ENCODE peak calls at places on chromosomes 4 and X, in ten cellular contexts. F is lung, X is AG09309, U is stomach, C is nephron progenitor cell, P is endothelial cell, D is Peyer's patch, G is fibroblast of lung, O is left ventricle myocardium inferior, L is mesothelial cell of epicardium. S is an unnamed sample.

GRCh38 chrX:22310779-22311178 is 38.1 kb downstream of the CBLL2 start:
- DNase-seq in F (no peak), X (no peak), U (no peak), C (no peak), P (no peak), D (no peak), G (peak; percentile 88), O (no peak), L (no peak), S (no peak)

GRCh38 chr4:177282284-177282683 is 27.4 kb upstream of the NEIL3 start:
- DNase-seq in F (no peak), X (no peak), U (no peak), C (no peak), P (no peak), D (no peak), G (no peak), O (no peak), L (no peak), S (no peak)

GRCh38 chrX:346034-346813 is 27.6 kb upstream of the GTPBP6 start:
- DNase-seq in F (no peak), X (no peak), U (no peak), C (no peak), P (no peak), D (no peak), G (no peak), O (peak; percentile 12), L (no peak), S (peak; percentile 12)

GRCh38 chrX:41457618-41458192 is 10.6 kb downstream of the NYX start:
- DNase-seq in F (no peak), X (no peak), U (no peak), C (no peak), P (no peak), D (no peak), G (peak; percentile 25), O (no peak), L (no peak), S (no peak)

GRCh38 chr4:164725066-164725465 is 28.9 kb upstream of the SMIM31 start:
- DNase-seq in F (no peak), X (no peak), U (no peak), C (no peak), P (no peak), D (no peak), G (no peak), O (no peak), L (no peak), S (no peak)

GRCh38 chr4:180811556-180811955 is 1431.6 kb upstream of the TENM3 start:
- DNase-seq in F (no peak), X (no peak), U (no peak), C (no peak), P (no peak), D (no peak), G (no peak), O (no peak), L (no peak), S (no peak)

GRCh38 chrX:130097507-130098201 is 12.6 kb downstream of the ELF4 start:
- DNase-seq in F (no peak), X (no peak), U (peak; percentile 53), C (no peak), P (peak; percentile 27), D (peak; percentile 71), G (no peak), O (no peak), L (peak; percentile 40), S (no peak)

GRCh38 chr4:11259837-11260236 is 168.9 kb downstream of the HS3ST1 start:
- DNase-seq in F (no peak), X (no peak), U (no peak), C (no peak), P (no peak), D (no peak), G (no peak), O (no peak), L (no peak), S (no peak)

GRCh38 chrX:65451663-65452062 is 82.9 kb downstream of the LAS1L start:
- DNase-seq in F (no peak), X (no peak), U (no peak), C (peak; percentile 10), P (peak; percentile 31), D (no peak), G (peak; percentile 3), O (no peak), L (no peak), S (no peak)

GRCh38 chr4:2948895-2949781 is 14.1 kb downstream of the NOP14 start:
- DNase-seq in F (no peak), X (no peak), U (peak; percentile 62), C (no peak), P (peak; percentile 45), D (peak; percentile 70), G (no peak), O (no peak), L (no peak), S (no peak)

GRCh38 chrX:11629593-11630211 is 36.0 kb downstream of the ARHGAP6 start:
- DNase-seq in F (no peak), X (peak; percentile 25), U (no peak), C (no peak), P (no peak), D (no peak), G (peak; percentile 92), O (peak; percentile 19), L (no peak), S (no peak)

GRCh38 chr4:68346461-68346860 is 3.4 kb downstream of the YTHDC1 start:
- DNase-seq in F (no peak), X (no peak), U (no peak), C (no peak), P (no peak), D (no peak), G (no peak), O (no peak), L (no peak), S (no peak)

GRCh38 chr4:8457646-8458045 is 17.1 kb downstream of the TRMT44 start:
- DNase-seq in F (no peak), X (no peak), U (no peak), C (no peak), P (no peak), D (no peak), G (no peak), O (no peak), L (no peak), S (no peak)

GRCh38 chrX:117989512-117989911 is 127.1 kb downstream of the KLHL13 start:
- DNase-seq in F (no peak), X (no peak), U (no peak), C (no peak), P (no peak), D (no peak), G (no peak), O (no peak), L (no peak), S (no peak)

GRCh38 chrX:37860731-37861130 is 13.4 kb upstream of the DYNLT3 start:
- DNase-seq in F (no peak), X (no peak), U (no peak), C (peak; percentile 2), P (no peak), D (no peak), G (no peak), O (no peak), L (no peak), S (no peak)

GRCh38 chr4:76055421-76055820 is 19.1 kb upstream of the ART3 start:
- DNase-seq in F (no peak), X (no peak), U (no peak), C (no peak), P (no peak), D (no peak), G (no peak), O (no peak), L (no peak), S (no peak)

GRCh38 chr4:80125252-80126177 is 52.5 kb upstream of the ANTXR2 start:
- DNase-seq in F (no peak), X (no peak), U (no peak), C (no peak), P (peak; percentile 6), D (peak; percentile 51), G (peak; percentile 50), O (no peak), L (no peak), S (no peak)
- TF ChIP-seq CTCF in F (no peak), X (peak; percentile 56), U (no peak), C (no peak), P (peak; percentile 57), D (peak; percentile 55), G (peak; percentile 67), O (peak; percentile 53), L (peak; percentile 31), S (peak; percentile 37)

DNA sequence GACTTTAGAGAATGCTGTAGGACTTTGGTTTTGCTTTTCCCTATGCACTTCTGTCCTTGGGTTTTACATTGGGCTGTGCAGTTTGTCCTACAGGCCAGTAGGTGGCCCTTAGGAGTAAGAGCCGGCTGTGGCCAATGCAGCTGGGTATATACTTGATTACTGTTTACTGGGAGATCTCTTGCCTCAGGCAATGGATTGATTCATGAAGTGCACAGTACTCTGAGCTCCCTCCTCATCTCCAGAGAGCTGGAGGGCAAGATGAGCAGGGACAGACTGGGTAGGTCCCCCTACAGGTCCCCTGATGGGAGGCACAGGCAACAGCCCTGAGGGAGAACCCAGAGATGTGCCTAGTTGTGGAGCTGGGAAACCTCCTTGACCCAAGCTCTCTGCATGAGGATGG is 103.8 kb upstream of the QRFPR start:
- DNase-seq in F (no peak), X (peak; percentile 32), U (peak; percentile 45), C (peak; percentile 19), P (peak; percentile 15), D (no peak), G (peak; percentile 73), O (no peak), L (no peak), S (no peak)
- TF ChIP-seq CTCF in F (peak; percentile 32), X (peak; percentile 93), U (no peak), C (peak; percentile 51), P (no peak), D (peak; percentile 57), G (peak; percentile 95), O (peak; percentile 80), L (no peak), S (peak; percentile 59)

DNA sequence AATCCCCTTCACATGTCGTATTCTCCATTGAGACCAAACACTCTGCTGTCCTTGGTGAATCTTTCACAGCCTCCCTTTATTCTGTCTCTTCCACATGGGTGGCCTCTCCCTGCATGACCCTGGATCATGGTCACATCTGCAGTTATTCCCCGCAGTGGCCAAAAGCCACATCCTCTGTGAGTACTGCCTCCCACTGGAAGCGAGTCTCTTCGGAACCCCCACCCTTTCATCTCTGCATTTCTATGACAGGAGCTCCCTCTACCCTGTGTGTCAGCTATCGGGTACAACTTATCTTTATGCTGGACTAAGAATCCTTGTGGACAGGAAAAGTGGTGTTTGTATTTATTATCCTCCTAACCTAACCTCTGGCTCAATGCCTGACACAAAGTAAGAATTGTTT is 48.6 kb upstream of the SHISA3 start:
- DNase-seq in F (no peak), X (no peak), U (no peak), C (no peak), P (no peak), D (no peak), G (no peak), O (no peak), L (no peak), S (no peak)
- TF ChIP-seq CTCF in F (no peak), X (no peak), U (no peak), C (no peak), P (no peak), D (no peak), G (no peak), O (no peak), L (no peak), S (no peak)

DNA sequence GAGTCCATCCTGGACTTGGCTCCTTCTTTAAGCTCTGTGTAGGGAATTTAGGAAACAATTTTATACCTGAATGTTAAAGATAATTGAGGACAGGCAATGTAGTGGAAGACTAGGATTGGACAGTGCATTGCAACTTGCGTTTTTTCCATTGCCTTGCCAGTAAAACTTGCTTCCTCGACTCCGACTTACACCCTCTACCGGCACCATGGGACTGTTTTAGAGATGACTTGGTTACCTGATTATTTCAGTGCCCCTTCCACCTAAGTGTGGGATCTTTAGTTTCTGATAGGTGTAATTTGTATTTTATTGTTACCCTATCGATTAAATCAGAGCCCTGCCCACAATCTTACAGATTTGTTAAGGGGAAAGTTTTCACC is 1.2 kb downstream of the PRPS1 start:
- DNase-seq in F (no peak), X (no peak), U (no peak), C (no peak), P (no peak), D (no peak), G (peak; percentile 38), O (no peak), L (no peak), S (no peak)
- TF ChIP-seq CTCF in F (no peak), X (peak; percentile 34), U (no peak), C (no peak), P (no peak), D (no peak), G (peak; percentile 46), O (no peak), L (no peak), S (no peak)